ENCODE peak calls at places on chromosome 15, in six cellular contexts. B, L, E, A, J and W are unnamed samples.

GRCh38 chr15:92818658-92819311 is 81.3 kb upstream of the CHD2 start:
- DNase-seq in J (no peak), L (no peak), A (no peak), E (no peak), B (no peak), W (no peak)

GRCh38 chr15:31571676-31572075 is 245.0 kb downstream of the KLF13 start:
- DNase-seq in J (no peak), B (no peak), L (no peak), E (no peak), A (no peak), W (no peak)

GRCh38 chr15:80890341-80890972 is 99.2 kb downstream of the MESD start:
- DNase-seq in A (no peak), E (no peak), J (no peak), B (no peak), L (no peak), W (no peak)

GRCh38 chr15:68704496-68705021 is 116.1 kb downstream of the ANP32A start:
- DNase-seq in B (no peak), A (peak; percentile 40), J (peak; percentile 14), L (no peak), E (peak; percentile 48), W (no peak)

GRCh38 chr15:93126496-93127083 is 37.6 kb upstream of the RGMA start:
- DNase-seq in L (no peak), J (no peak), B (no peak), E (no peak), A (no peak), W (no peak)

GRCh38 chr15:75694241-75695182 is 18.1 kb downstream of the CSPG4 start:
- DNase-seq in L (peak; percentile 86), E (peak; percentile 50), B (peak; percentile 75), J (peak; percentile 64), A (peak; percentile 67), W (peak; percentile 15)

GRCh38 chr15:99268431-99268830 is 17.1 kb downstream of the LRRC28 start:
- DNase-seq in L (no peak), E (no peak), J (no peak), B (no peak), A (no peak), W (no peak)

GRCh38 chr15:38129531-38130199 is 123.0 kb upstream of the SPRED1 start:
- DNase-seq in A (peak; percentile 43), B (no peak), L (peak; percentile 83), J (peak; percentile 69), E (peak; percentile 75), W (peak; percentile 18)

GRCh38 chr15:100601158-100601557 is 826 bp downstream of the LINS1 start:
- DNase-seq in A (no peak), L (no peak), E (no peak), B (no peak), J (no peak), W (no peak)

GRCh38 chr15:52678468-52679231 is 538 bp downstream of the ATOSA start:
- DNase-seq in E (peak; percentile 67), J (peak; percentile 80), A (peak; percentile 88), B (peak; percentile 83), L (peak; percentile 69), W (peak; percentile 14)

GRCh38 chr15:23647421-23648375 is at the start of gene MAGEL2:
- DNase-seq in L (no peak), J (no peak), A (no peak), E (no peak), B (peak; percentile 56), W (no peak)

GRCh38 chr15:69794643-69795461 is 302.9 kb downstream of the TLE3 start:
- DNase-seq in J (no peak), E (peak; percentile 67), B (no peak), L (peak; percentile 68), A (no peak), W (no peak)

DNA sequence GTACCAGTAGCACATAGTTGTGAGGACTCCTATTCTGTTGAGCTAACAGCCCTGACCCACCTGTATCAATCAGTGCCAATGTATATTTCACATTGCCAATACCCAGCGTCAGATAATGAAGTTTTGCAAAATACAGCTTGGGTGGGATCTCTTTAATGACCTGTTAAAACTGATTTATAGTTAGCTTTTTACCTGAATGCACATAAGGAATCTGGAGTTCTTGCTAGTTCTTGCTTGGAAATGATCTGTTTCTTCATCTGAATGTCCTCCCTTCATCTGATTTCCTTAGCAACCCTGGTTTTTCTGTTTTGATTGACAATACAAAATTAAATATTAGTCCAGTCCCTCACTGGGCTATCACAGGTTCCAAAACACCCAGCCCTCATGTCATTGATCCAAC is 62.8 kb downstream of the LIPC start:
- DNase-seq in A (no peak), L (no peak), B (no peak), E (no peak), J (no peak), W (no peak)
- H3K4me3 ChIP-seq in A (no peak overlapping the region), L (no peak overlapping the region), B (no peak overlapping the region), E (no peak overlapping the region), J (no peak overlapping the region), W (no peak overlapping the region)

DNA sequence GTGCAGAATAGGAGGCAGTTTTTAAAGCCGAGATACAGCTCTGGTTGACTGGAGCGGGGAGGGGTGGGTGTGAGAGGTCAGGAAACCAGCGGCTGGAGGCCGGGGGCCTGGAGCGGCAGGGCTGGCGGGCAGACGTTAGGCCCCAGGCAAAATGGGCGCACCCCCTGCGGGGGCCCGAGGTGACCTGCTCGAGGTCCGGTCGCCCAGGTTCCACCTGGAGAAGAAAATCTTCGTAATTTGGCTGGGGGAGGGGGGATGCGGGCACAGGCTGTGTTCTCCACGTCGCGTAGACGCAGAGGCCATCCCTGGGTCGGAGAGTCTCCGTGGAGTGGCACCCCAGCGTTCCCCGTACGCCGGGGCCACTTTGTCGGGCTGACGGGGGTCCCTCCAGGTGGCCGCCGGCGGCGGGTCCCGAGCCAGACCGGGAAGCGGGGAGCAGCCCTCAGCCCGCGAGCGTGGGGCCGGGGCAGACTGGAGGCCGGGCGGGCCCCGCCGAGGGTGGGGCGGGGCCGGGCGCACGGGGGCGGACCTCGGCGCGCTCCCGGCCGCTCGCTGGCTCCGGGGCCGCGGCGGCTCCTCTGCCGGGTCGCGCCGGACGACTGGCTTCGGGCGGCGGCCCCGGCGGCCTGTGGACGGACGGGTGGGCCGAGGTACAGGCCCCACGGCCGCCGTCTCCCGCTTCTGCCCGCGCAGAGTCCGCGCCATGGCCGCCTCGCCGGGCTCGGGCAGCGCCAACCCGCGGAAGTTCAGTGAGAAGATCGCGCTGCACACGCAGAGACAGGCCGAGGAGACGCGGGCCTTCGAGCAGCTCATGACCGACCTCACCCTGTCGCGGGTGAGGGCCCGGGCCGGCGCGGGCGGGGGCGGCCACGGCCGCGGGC is at the start of gene CRTC3:
- DNase-seq in E (peak; percentile 43), A (peak; percentile 50), L (peak; percentile 68), J (peak; percentile 60), B (peak; percentile 75), W (no peak)
- TF ChIP-seq CTCF in E (no peak), A (no peak), L (no peak), J (no peak), B (no peak), W (no peak)

GRCh38 chr15:67116742-67117141 is 51.3 kb downstream of the SMAD3 start:
- DNase-seq in L (no peak), E (no peak), J (no peak), A (no peak), B (no peak), W (no peak)
- H3K4me1 ChIP-seq in L (peaks cover 40% of the 10 kb centered on the region), E (peaks cover 36% of the 10 kb centered on the region), J (peaks cover 42% of the 10 kb centered on the region), A (peaks cover 80% of the 10 kb centered on the region), B (no peaks in the 10 kb centered on the region), W (peaks cover 48% of the 10 kb centered on the region)

GRCh38 chr15:45376967-45377629 is 1.2 kb downstream of the GATM start:
- DNase-seq in L (no peak), J (no peak), B (no peak), A (no peak), E (no peak), W (no peak)
- H3K4me3 ChIP-seq in L (peak overlapping the region; percentile 56), J (peak overlapping the region; percentile 51), B (peak overlapping the region; percentile 48), A (peak overlapping the region; percentile 65), E (no peak overlapping the region), W (peak overlapping the region; percentile 85)

DNA sequence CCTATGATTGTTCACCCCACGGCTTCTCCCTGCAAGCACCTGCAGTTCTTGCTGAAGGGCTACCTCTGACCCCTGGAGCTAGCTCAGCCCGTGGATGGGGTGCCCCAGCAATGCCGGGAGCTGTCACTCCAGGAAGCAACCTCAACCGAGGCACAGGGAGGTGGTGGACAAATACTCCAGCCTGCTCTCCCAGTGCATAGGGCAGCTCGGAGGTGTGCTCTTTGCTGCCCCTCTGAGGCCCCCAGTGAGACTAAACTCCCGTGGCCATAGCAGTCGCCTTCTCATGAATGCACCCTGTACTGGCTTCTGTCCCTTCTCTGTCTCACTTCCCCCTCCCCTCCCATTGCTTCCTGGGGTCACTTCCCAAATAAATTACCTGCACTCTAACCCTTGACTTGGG is 48.5 kb downstream of the LINGO1 start:
- DNase-seq in J (no peak), A (no peak), E (no peak), L (no peak), B (no peak), W (no peak)
- TF ChIP-seq CTCF in J (no peak), A (no peak), E (no peak), L (no peak), B (peak; percentile 61), W (no peak)

GRCh38 chr15:39628821-39629220 is 47.9 kb downstream of the THBS1 start:
- DNase-seq in L (no peak), A (no peak), J (no peak), B (no peak), E (no peak), W (no peak)
- H3K4me1 ChIP-seq in L (peaks cover 18% of the 10 kb centered on the region), A (peaks cover 40% of the 10 kb centered on the region), J (peaks cover 27% of the 10 kb centered on the region), B (no peaks in the 10 kb centered on the region), E (peaks cover 26% of the 10 kb centered on the region), W (peaks cover 52% of the 10 kb centered on the region)

GRCh38 chr15:95996494-95996893 is 334.0 kb upstream of the NR2F2 start:
- DNase-seq in L (no peak), A (no peak), J (no peak), E (no peak), B (no peak), W (no peak)
- H3K4me3 ChIP-seq in L (no peak overlapping the region), A (no peak overlapping the region), J (no peak overlapping the region), E (no peak overlapping the region), B (no peak overlapping the region), W (no peak overlapping the region)

GRCh38 chr15:72472907-72473669 is 1.0 kb upstream of the ARIH1 start:
- DNase-seq in A (no peak), J (no peak), B (no peak), L (no peak), E (no peak), W (no peak)
- TF ChIP-seq CTCF in A (no peak), J (no peak), B (no peak), L (no peak), E (no peak), W (no peak)

GRCh38 chr15:77456746-77457618 is 36.3 kb downstream of the HMG20A start:
- DNase-seq in A (no peak), L (no peak), E (no peak), B (no peak), J (no peak), W (no peak)
- H3K4me1 ChIP-seq in A (peaks cover 37% of the 10 kb centered on the region), L (peaks cover 16% of the 10 kb centered on the region), E (peaks cover 7% of the 10 kb centered on the region), B (no peaks in the 10 kb centered on the region), J (peaks cover 3% of the 10 kb centered on the region), W (peaks cover 37% of the 10 kb centered on the region)